ENCODE peak calls at places on chromosomes 16 and 17, in seven cellular contexts. One of them, this sample, is unnamed. For H3K4me1, the result is how much of the 10 kb centered on the place peaks cover.

GRCh38 chr16:85014311-85014710 is 3.0 kb upstream of the ZDHHC7 start:
- DNase-seq in uterus: no peak
- DNase-seq in heart left ventricle: no peak
- DNase-seq in neural progenitor cell: no peak
- DNase-seq in lower lobe of right lung: no peak
- DNase-seq in hepatocyte: no peak
- DNase-seq in esophagus squamous epithelium: no peak
- DNase-seq in this sample: no peak

GRCh38 chr17:72361892-72362291 is 241.1 kb downstream of the SOX9 start:
- DNase-seq in esophagus squamous epithelium: no peak
- DNase-seq in heart left ventricle: no peak
- DNase-seq in lower lobe of right lung: no peak
- DNase-seq in uterus: no peak
- DNase-seq in hepatocyte: no peak
- DNase-seq in neural progenitor cell: no peak
- DNase-seq in this sample: no peak

GRCh38 chr17:68381076-68381900 is 76.0 kb downstream of the WIPI1 start:
- DNase-seq in uterus: peak
- DNase-seq in hepatocyte: peak
- DNase-seq in lower lobe of right lung: peak
- DNase-seq in neural progenitor cell: no peak
- DNase-seq in esophagus squamous epithelium: no peak
- DNase-seq in heart left ventricle: no peak
- DNase-seq in this sample: no peak

GRCh38 chr17:28982191-28982793 is 23.5 kb downstream of the SEZ6 start:
- DNase-seq in hepatocyte: no peak
- DNase-seq in esophagus squamous epithelium: no peak
- DNase-seq in lower lobe of right lung: no peak
- DNase-seq in heart left ventricle: no peak
- DNase-seq in uterus: peak
- DNase-seq in neural progenitor cell: no peak
- DNase-seq in this sample: no peak

GRCh38 chr16:69732101-69732500 is 5.7 kb upstream of the NQO1 start:
- DNase-seq in neural progenitor cell: no peak
- DNase-seq in lower lobe of right lung: no peak
- DNase-seq in uterus: no peak
- DNase-seq in heart left ventricle: no peak
- DNase-seq in esophagus squamous epithelium: no peak
- DNase-seq in hepatocyte: no peak
- DNase-seq in this sample: no peak

GRCh38 chr17:58783380-58783779 is 27.7 kb downstream of the PPM1E start:
- DNase-seq in heart left ventricle: no peak
- DNase-seq in uterus: no peak
- DNase-seq in neural progenitor cell: no peak
- DNase-seq in esophagus squamous epithelium: no peak
- DNase-seq in lower lobe of right lung: no peak
- DNase-seq in hepatocyte: peak
- DNase-seq in this sample: no peak

GRCh38 chr17:61846088-61846487 is 17.2 kb downstream of the BRIP1 start:
- DNase-seq in hepatocyte: no peak
- DNase-seq in esophagus squamous epithelium: no peak
- DNase-seq in neural progenitor cell: no peak
- DNase-seq in uterus: no peak
- DNase-seq in heart left ventricle: no peak
- DNase-seq in lower lobe of right lung: no peak
- DNase-seq in this sample: no peak

GRCh38 chr17:72654746-72655145 is 437.7 kb downstream of the SLC39A11 start:
- DNase-seq in neural progenitor cell: no peak
- DNase-seq in heart left ventricle: no peak
- DNase-seq in esophagus squamous epithelium: no peak
- DNase-seq in hepatocyte: no peak
- DNase-seq in uterus: no peak
- DNase-seq in lower lobe of right lung: no peak
- DNase-seq in this sample: no peak

GRCh38 chr16:86528061-86528929 is 18.0 kb downstream of the FOXF1 start:
- DNase-seq in hepatocyte: no peak
- DNase-seq in esophagus squamous epithelium: no peak
- DNase-seq in neural progenitor cell: no peak
- DNase-seq in heart left ventricle: no peak
- DNase-seq in lower lobe of right lung: no peak
- DNase-seq in uterus: no peak
- DNase-seq in this sample: peak

GRCh38 chr17:81400154-81400938 is 5.1 kb downstream of the BAHCC1 start:
- DNase-seq in heart left ventricle: no peak
- DNase-seq in hepatocyte: no peak
- DNase-seq in lower lobe of right lung: peak
- DNase-seq in esophagus squamous epithelium: no peak
- DNase-seq in uterus: no peak
- DNase-seq in neural progenitor cell: peak
- DNase-seq in this sample: peak

GRCh38 chr17:46124695-46125592 is 68.3 kb downstream of the KANSL1 start:
- DNase-seq in esophagus squamous epithelium: no peak
- DNase-seq in hepatocyte: no peak
- DNase-seq in neural progenitor cell: no peak
- DNase-seq in lower lobe of right lung: no peak
- DNase-seq in heart left ventricle: no peak
- DNase-seq in uterus: no peak
- DNase-seq in this sample: no peak
- H3K4me1 ChIP-seq in esophagus squamous epithelium: under half
- H3K4me1 ChIP-seq in hepatocyte: under half
- H3K4me1 ChIP-seq in neural progenitor cell: under half
- H3K4me1 ChIP-seq in lower lobe of right lung: half or more
- H3K4me1 ChIP-seq in heart left ventricle: under half
- H3K4me1 ChIP-seq in uterus: under half
- H3K4me1 ChIP-seq in this sample: half or more

DNA sequence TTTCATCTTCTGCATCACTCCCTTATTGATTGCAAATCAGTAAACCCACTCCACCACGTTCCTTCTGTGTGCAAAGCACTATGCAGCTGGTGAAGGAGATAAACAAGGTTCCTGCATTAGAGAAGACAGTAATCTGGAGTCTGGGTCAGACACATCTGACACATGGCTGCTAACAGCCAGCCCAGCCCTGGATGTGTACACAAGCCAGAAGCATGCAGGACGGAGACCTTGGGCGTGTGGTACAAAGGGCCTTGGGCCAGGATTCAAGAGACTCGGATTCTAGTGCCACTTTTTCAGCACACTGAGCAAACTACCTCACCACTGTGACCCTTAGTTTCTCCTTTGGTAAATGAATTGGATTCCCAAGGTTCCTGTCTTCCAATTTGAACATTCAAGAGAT is 86.6 kb upstream of the DNAH9 start:
- DNase-seq in hepatocyte: peak
- DNase-seq in uterus: no peak
- DNase-seq in neural progenitor cell: no peak
- DNase-seq in esophagus squamous epithelium: no peak
- DNase-seq in heart left ventricle: no peak
- DNase-seq in lower lobe of right lung: peak
- DNase-seq in this sample: no peak
- H3K27ac ChIP-seq in hepatocyte: no peak
- H3K27ac ChIP-seq in uterus: no peak
- H3K27ac ChIP-seq in neural progenitor cell: no peak
- H3K27ac ChIP-seq in esophagus squamous epithelium: no peak
- H3K27ac ChIP-seq in heart left ventricle: no peak
- H3K27ac ChIP-seq in lower lobe of right lung: no peak
- H3K27ac ChIP-seq in this sample: no peak

GRCh38 chr16:66662445-66663194 is 33.9 kb downstream of the CMTM4 start:
- DNase-seq in neural progenitor cell: no peak
- DNase-seq in lower lobe of right lung: no peak
- DNase-seq in hepatocyte: peak
- DNase-seq in uterus: no peak
- DNase-seq in heart left ventricle: no peak
- DNase-seq in esophagus squamous epithelium: no peak
- DNase-seq in this sample: no peak

GRCh38 chr16:66661210-66661560 is 35.4 kb downstream of the CMTM4 start:
- DNase-seq in uterus: no peak
- DNase-seq in neural progenitor cell: no peak
- DNase-seq in heart left ventricle: no peak
- DNase-seq in hepatocyte: no peak
- DNase-seq in lower lobe of right lung: no peak
- DNase-seq in esophagus squamous epithelium: no peak
- DNase-seq in this sample: no peak

GRCh38 chr16:66658143-66658859 is 38.2 kb downstream of the CMTM4 start:
- DNase-seq in heart left ventricle: no peak
- DNase-seq in neural progenitor cell: no peak
- DNase-seq in lower lobe of right lung: no peak
- DNase-seq in esophagus squamous epithelium: no peak
- DNase-seq in hepatocyte: no peak
- DNase-seq in uterus: no peak
- DNase-seq in this sample: no peak

GRCh38 chr16:66658860-66659190 is 37.7 kb downstream of the CMTM4 start:
- DNase-seq in heart left ventricle: no peak
- DNase-seq in esophagus squamous epithelium: no peak
- DNase-seq in neural progenitor cell: no peak
- DNase-seq in hepatocyte: no peak
- DNase-seq in lower lobe of right lung: no peak
- DNase-seq in uterus: no peak
- DNase-seq in this sample: no peak

DNA sequence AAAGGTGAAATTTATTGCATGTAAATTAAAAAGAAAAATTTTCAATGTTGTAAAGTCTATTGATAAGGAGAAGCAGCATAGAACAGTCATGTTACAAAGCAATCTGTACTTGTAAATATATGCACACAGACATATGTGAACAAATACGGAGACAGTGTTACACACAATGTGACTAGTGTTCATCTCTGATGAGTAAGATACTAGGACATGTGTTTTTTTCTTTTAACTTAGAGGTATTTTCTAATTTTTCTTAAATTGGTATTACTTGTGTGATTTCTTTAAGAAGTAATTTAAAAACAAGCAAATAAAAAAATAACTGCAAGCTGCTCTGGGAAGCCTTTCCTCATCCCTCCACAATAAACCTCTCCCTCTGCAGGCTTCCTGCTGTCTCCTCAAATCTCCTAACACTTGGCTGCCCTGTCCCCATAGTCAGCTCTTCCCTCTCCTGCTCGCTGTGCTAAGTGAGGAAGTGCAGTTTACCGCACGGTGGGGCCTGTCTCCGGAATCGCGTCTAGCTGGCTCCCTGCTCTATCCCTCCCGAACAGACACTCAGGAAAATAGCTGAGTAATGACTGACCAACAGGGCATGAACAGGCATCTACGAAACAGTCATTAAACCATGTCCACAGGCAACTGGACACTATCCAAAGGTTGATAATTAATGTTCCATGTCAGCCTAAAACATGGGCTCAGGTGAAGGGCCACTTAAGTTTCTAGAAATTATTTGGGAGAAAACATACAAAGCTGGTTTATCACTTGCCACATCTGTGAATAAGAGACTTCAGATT is 35.9 kb downstream of the CMTM4 start:
- DNase-seq in neural progenitor cell: peak
- DNase-seq in hepatocyte: peak
- DNase-seq in heart left ventricle: peak
- DNase-seq in uterus: peak
- DNase-seq in esophagus squamous epithelium: no peak
- DNase-seq in lower lobe of right lung: peak
- DNase-seq in this sample: peak
- TF ChIP-seq CTCF in neural progenitor cell: peak
- TF ChIP-seq CTCF in hepatocyte: peak
- TF ChIP-seq CTCF in heart left ventricle: no peak
- TF ChIP-seq CTCF in uterus: peak
- TF ChIP-seq CTCF in esophagus squamous epithelium: no peak
- TF ChIP-seq CTCF in lower lobe of right lung: peak
- TF ChIP-seq CTCF in this sample: peak

GRCh38 chr17:75487351-75488070 is 27.8 kb downstream of the CASKIN2 start:
- DNase-seq in esophagus squamous epithelium: no peak
- DNase-seq in hepatocyte: no peak
- DNase-seq in lower lobe of right lung: peak
- DNase-seq in heart left ventricle: peak
- DNase-seq in neural progenitor cell: no peak
- DNase-seq in uterus: no peak
- DNase-seq in this sample: no peak

GRCh38 chr17:75486951-75487350 is 28.4 kb downstream of the CASKIN2 start:
- DNase-seq in neural progenitor cell: no peak
- DNase-seq in heart left ventricle: peak
- DNase-seq in uterus: no peak
- DNase-seq in lower lobe of right lung: no peak
- DNase-seq in esophagus squamous epithelium: no peak
- DNase-seq in hepatocyte: no peak
- DNase-seq in this sample: no peak

GRCh38 chr17:75489511-75489955 is 25.8 kb downstream of the CASKIN2 start:
- DNase-seq in uterus: no peak
- DNase-seq in heart left ventricle: no peak
- DNase-seq in lower lobe of right lung: no peak
- DNase-seq in hepatocyte: no peak
- DNase-seq in neural progenitor cell: no peak
- DNase-seq in esophagus squamous epithelium: no peak
- DNase-seq in this sample: no peak

GRCh38 chr17:75490173-75490743 is 25.1 kb downstream of the CASKIN2 start:
- DNase-seq in hepatocyte: no peak
- DNase-seq in neural progenitor cell: no peak
- DNase-seq in lower lobe of right lung: no peak
- DNase-seq in heart left ventricle: peak
- DNase-seq in esophagus squamous epithelium: no peak
- DNase-seq in uterus: no peak
- DNase-seq in this sample: no peak

GRCh38 chr17:75488693-75489510 is 26.4 kb downstream of the CASKIN2 start:
- DNase-seq in hepatocyte: no peak
- DNase-seq in heart left ventricle: peak
- DNase-seq in lower lobe of right lung: no peak
- DNase-seq in neural progenitor cell: no peak
- DNase-seq in uterus: no peak
- DNase-seq in esophagus squamous epithelium: no peak
- DNase-seq in this sample: no peak
- H3K4me1 ChIP-seq in hepatocyte: under half
- H3K4me1 ChIP-seq in heart left ventricle: under half
- H3K4me1 ChIP-seq in lower lobe of right lung: under half
- H3K4me1 ChIP-seq in neural progenitor cell: under half
- H3K4me1 ChIP-seq in uterus: under half
- H3K4me1 ChIP-seq in esophagus squamous epithelium: under half
- H3K4me1 ChIP-seq in this sample: half or more

DNA sequence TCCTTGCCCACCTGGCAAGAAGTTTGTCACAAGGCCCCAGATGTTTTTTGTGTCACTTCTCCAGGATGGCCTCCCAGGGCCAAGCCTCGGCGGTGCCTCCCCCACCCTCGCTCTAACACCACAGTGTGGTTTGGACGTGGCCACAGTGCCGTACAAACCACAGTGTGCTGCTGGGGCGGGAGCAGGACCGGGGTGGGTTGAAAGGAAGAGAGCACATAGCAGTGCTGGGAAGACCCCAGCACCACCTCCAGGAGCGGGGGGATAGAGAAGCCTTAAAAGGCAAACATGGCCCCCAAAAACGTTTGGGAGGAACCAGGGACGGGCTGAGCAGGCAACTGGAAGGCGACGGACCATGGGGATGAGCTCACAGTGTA is 5.0 kb upstream of the BCL6B start:
- DNase-seq in lower lobe of right lung: no peak
- DNase-seq in neural progenitor cell: no peak
- DNase-seq in hepatocyte: no peak
- DNase-seq in uterus: no peak
- DNase-seq in heart left ventricle: no peak
- DNase-seq in esophagus squamous epithelium: no peak
- DNase-seq in this sample: no peak
- H3K27ac ChIP-seq in lower lobe of right lung: peak
- H3K27ac ChIP-seq in neural progenitor cell: no peak
- H3K27ac ChIP-seq in hepatocyte: no peak
- H3K27ac ChIP-seq in uterus: peak
- H3K27ac ChIP-seq in heart left ventricle: peak
- H3K27ac ChIP-seq in esophagus squamous epithelium: peak
- H3K27ac ChIP-seq in this sample: peak

This sample was measured in left ventricle myocardium inferior.